ENCODE peak calls at places on chromosomes 1 and 21, in ten cellular contexts. X is brain microvascular endothelial cell; Y is mucosa of descending colon; J is esophagus squamous epithelium; R is suprapubic skin; T is IMR-90; E is CD8-positive, alpha-beta T cell; G is Panc1; I is tibial artery; W is uterus. L is an unnamed sample. For H3K36me3, the result is how much of the 10 kb centered on the place peaks cover.

GRCh38 chr1:96842215-96842614 is 120.6 kb downstream of the PTBP2 start:
- DNase-seq in X (no peak), Y (no peak), J (no peak), R (no peak), T (peak), E (no peak), G (no peak), I (no peak), W (no peak), L (no peak)

GRCh38 chr1:1318777-1319645 is 5.4 kb downstream of the INTS11 start:
- DNase-seq in X (no peak), Y (no peak), J (no peak), R (no peak), T (no peak), E (no peak), G (no peak), I (no peak), W (no peak), L (no peak)

GRCh38 chr1:183278736-183279591 is 92.9 kb downstream of the LAMC2 start:
- DNase-seq in X (peak), Y (no peak), J (no peak), R (no peak), T (peak), E (no peak), G (no peak), I (no peak), W (no peak), L (peak)

GRCh38 chr1:116944613-116945012 is 34.9 kb downstream of the PTGFRN start:
- DNase-seq in X (no peak), Y (no peak), J (no peak), R (no peak), T (no peak), E (no peak), G (no peak), I (no peak), W (no peak), L (no peak)

GRCh38 chr1:110873856-110874255 is 908 bp downstream of the CD53 start:
- DNase-seq in X (no peak), Y (no peak), J (no peak), R (no peak), T (no peak), E (no peak), G (no peak), I (no peak), W (no peak), L (no peak)

GRCh38 chr1:234782821-234783220 is 172.8 kb upstream of the IRF2BP2 start:
- DNase-seq in X (no peak), Y (no peak), J (no peak), R (no peak), T (no peak), E (no peak), G (no peak), I (no peak), W (no peak), L (no peak)

GRCh38 chr1:29311352-29312030 is 75.2 kb downstream of the PTPRU start:
- DNase-seq in X (no peak), Y (no peak), J (no peak), R (no peak), T (no peak), E (no peak), G (no peak), I (no peak), W (peak), L (no peak)

GRCh38 chr1:231935856-231936255 is 309.3 kb downstream of the DISC1 start:
- DNase-seq in X (no peak), Y (no peak), J (no peak), R (no peak), T (no peak), E (no peak), G (no peak), I (no peak), W (no peak), L (no peak)

GRCh38 chr21:41479686-41480085 is 28.3 kb downstream of the TMPRSS2 start:
- DNase-seq in X (no peak), Y (no peak), J (no peak), R (no peak), T (no peak), E (no peak), G (no peak), I (no peak), W (no peak), L (no peak)

GRCh38 chr1:37537378-37537777 is 16.7 kb downstream of the SNIP1 start:
- DNase-seq in X (peak), Y (no peak), J (no peak), R (no peak), T (peak), E (no peak), G (peak), I (no peak), W (no peak), L (no peak)

GRCh38 chr1:175254190-175254589 is 61.6 kb upstream of the KIAA0040 start:
- DNase-seq in X (no peak), Y (no peak), J (no peak), R (no peak), T (no peak), E (no peak), G (no peak), I (no peak), W (no peak), L (no peak)

GRCh38 chr1:6261615-6261995 is 707 bp upstream of the GPR153 start:
- DNase-seq in X (no peak), Y (no peak), J (no peak), R (no peak), T (no peak), E (no peak), G (no peak), I (no peak), W (no peak), L (no peak)

GRCh38 chr1:80054129-80054528 is 1047.6 kb upstream of the ADGRL4 start:
- DNase-seq in X (peak), Y (no peak), J (no peak), R (no peak), T (peak), E (no peak), G (no peak), I (no peak), W (no peak), L (peak)

GRCh38 chr1:233597489-233597901 is 16.4 kb upstream of the KCNK1 start:
- DNase-seq in X (no peak), Y (no peak), J (no peak), R (no peak), T (no peak), E (no peak), G (no peak), I (no peak), W (no peak), L (no peak)

GRCh38 chr1:42758641-42759040 is 8.2 kb downstream of the P3H1 start:
- DNase-seq in X (no peak), Y (peak), J (no peak), R (peak), T (no peak), E (no peak), G (no peak), I (no peak), W (no peak), L (no peak)

GRCh38 chr1:153792631-153793041 is 17.4 kb downstream of the SLC27A3 start:
- DNase-seq in X (no peak), Y (no peak), J (no peak), R (peak), T (no peak), E (no peak), G (no peak), I (peak), W (no peak), L (no peak)

GRCh38 chr1:200213392-200213791 is 185.9 kb downstream of the NR5A2 start:
- DNase-seq in X (no peak), Y (no peak), J (no peak), R (no peak), T (no peak), E (no peak), G (no peak), I (no peak), W (no peak), L (no peak)

GRCh38 chr21:38679531-38679930 is 126.2 kb upstream of the ETS2 start:
- DNase-seq in X (peak), Y (no peak), J (no peak), R (no peak), T (peak), E (no peak), G (peak), I (no peak), W (no peak), L (peak)

GRCh38 chr21:16363563-16363962 is 633.8 kb downstream of the USP25 start:
- DNase-seq in X (no peak), Y (no peak), J (no peak), R (no peak), T (no peak), E (no peak), G (no peak), I (no peak), W (no peak), L (no peak)

GRCh38 chr1:5758000-5758858 is 234.0 kb downstream of the NPHP4 start:
- DNase-seq in X (no peak), Y (no peak), J (no peak), R (no peak), T (no peak), E (no peak), G (no peak), I (no peak), W (no peak), L (no peak)

GRCh38 chr21:44550807-44551206 is 498 bp downstream of the KRTAP10-2 start:
- DNase-seq in X (no peak), Y (no peak), J (no peak), R (no peak), T (no peak), E (no peak), G (no peak), I (peak), W (no peak), L (no peak)

GRCh38 chr1:238624786-238625185 is 734.1 kb upstream of the ZP4 start:
- DNase-seq in X (no peak), Y (no peak), J (no peak), R (no peak), T (peak), E (no peak), G (no peak), I (no peak), W (no peak), L (no peak)

GRCh38 chr1:101290922-101291561 is 54.2 kb downstream of the S1PR1 start:
- DNase-seq in X (no peak), Y (no peak), J (no peak), R (no peak), T (no peak), E (no peak), G (no peak), I (no peak), W (no peak), L (no peak)

GRCh38 chr1:2236695-2237677 is 8.9 kb downstream of the SKI start:
- DNase-seq in X (no peak), Y (peak), J (no peak), R (peak), T (no peak), E (peak), G (no peak), I (no peak), W (no peak), L (no peak)

GRCh38 chr1:238485062-238485905 is 594.6 kb upstream of the ZP4 start:
- DNase-seq in X (peak), Y (peak), J (no peak), R (no peak), T (peak), E (no peak), G (no peak), I (peak), W (peak), L (peak)

GRCh38 chr21:43328591-43329360 is 98.2 kb downstream of the SIK1 start:
- DNase-seq in X (no peak), Y (no peak), J (no peak), R (no peak), T (no peak), E (no peak), G (no peak), I (no peak), W (no peak), L (no peak)

GRCh38 chr21:41973427-41973831 is 19.6 kb upstream of the C2CD2 start:
- DNase-seq in X (no peak), Y (peak), J (no peak), R (no peak), T (no peak), E (no peak), G (no peak), I (no peak), W (no peak), L (no peak)

GRCh38 chr1:198681831-198682756 is 43.3 kb downstream of the PTPRC start:
- DNase-seq in X (peak), Y (peak), J (peak), R (peak), T (peak), E (peak), G (no peak), I (peak), W (peak), L (peak)

GRCh38 chr1:233704125-233704881 is 90.4 kb downstream of the KCNK1 start:
- DNase-seq in X (no peak), Y (no peak), J (no peak), R (no peak), T (no peak), E (no peak), G (no peak), I (no peak), W (no peak), L (no peak)

GRCh38 chr1:18932387-18932786 is 24.1 kb downstream of the IFFO2 start:
- DNase-seq in X (no peak), Y (no peak), J (no peak), R (no peak), T (peak), E (no peak), G (no peak), I (no peak), W (no peak), L (no peak)

GRCh38 chr1:174074757-174075156 is 52.6 kb upstream of the RC3H1 start:
- DNase-seq in X (no peak), Y (no peak), J (no peak), R (no peak), T (peak), E (no peak), G (no peak), I (no peak), W (no peak), L (no peak)

GRCh38 chr1:22971161-22972062 is 1.3 kb downstream of the LACTBL1 start:
- DNase-seq in X (no peak), Y (no peak), J (no peak), R (no peak), T (peak), E (no peak), G (no peak), I (no peak), W (no peak), L (no peak)

GRCh38 chr1:227946624-227947424 is 908 bp downstream of the WNT9A start:
- DNase-seq in X (peak), Y (peak), J (no peak), R (peak), T (peak), E (peak), G (no peak), I (peak), W (peak), L (no peak)

GRCh38 chr1:241711326-241711725 is 59.2 kb downstream of the WDR64 start:
- DNase-seq in X (no peak), Y (no peak), J (no peak), R (no peak), T (no peak), E (no peak), G (no peak), I (no peak), W (no peak), L (no peak)

GRCh38 chr1:31765041-31765467 is 914 bp upstream of the ADGRB2 start:
- DNase-seq in X (no peak), Y (peak), J (no peak), R (no peak), T (peak), E (no peak), G (no peak), I (no peak), W (no peak), L (no peak)

GRCh38 chr1:231663211-231663792 is 36.7 kb downstream of the DISC1 start:
- DNase-seq in X (no peak), Y (no peak), J (no peak), R (no peak), T (peak), E (no peak), G (no peak), I (no peak), W (no peak), L (no peak)

GRCh38 chr21:42737969-42738590 is 84.7 kb downstream of the PDE9A start:
- DNase-seq in X (no peak), Y (peak), J (no peak), R (no peak), T (no peak), E (peak), G (no peak), I (no peak), W (peak), L (no peak)

GRCh38 chr1:42456754-42457089 is 379 bp downstream of the PPCS start:
- DNase-seq in X (peak), Y (peak), J (peak), R (peak), T (peak), E (peak), G (no peak), I (no peak), W (no peak), L (no peak)

GRCh38 chr1:71834570-71835441 is 447.5 kb downstream of the NEGR1 start:
- DNase-seq in X (no peak), Y (peak), J (no peak), R (no peak), T (peak), E (no peak), G (no peak), I (no peak), W (no peak), L (no peak)

DNA sequence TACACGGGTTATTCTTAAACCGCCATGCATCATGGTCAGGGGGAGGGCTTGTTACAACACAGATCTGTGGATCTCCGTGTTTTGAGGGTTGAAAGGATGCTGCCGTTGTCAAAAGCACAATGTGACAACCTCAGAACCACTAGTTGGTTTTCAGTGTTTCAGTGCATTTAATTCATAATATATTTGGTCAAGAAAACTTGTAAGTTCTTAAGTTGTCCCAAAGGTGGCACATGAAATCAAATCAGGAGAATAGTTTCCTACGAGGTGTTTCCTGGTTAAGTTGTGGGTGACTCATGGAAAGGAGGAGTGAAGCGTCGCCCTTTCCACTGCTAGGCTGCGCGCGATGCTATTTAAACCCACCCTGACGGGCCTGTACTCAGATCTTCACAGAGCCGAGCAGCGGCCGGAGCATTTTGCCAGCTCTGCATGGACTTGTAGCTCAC is 1531.5 kb upstream of the TPTE start:
- DNase-seq in X (no peak), Y (no peak), J (no peak), R (no peak), T (no peak), E (no peak), G (peak), I (no peak), W (no peak), L (no peak)
- H3K4me3 ChIP-seq in X (no peak), Y (no peak), J (no peak), R (no peak), T (no peak), E (no peak), G (no peak), I (no peak), W (no peak), L (no peak)

GRCh38 chr1:76543495-76543894 is 323.8 kb upstream of the ST6GALNAC5 start:
- DNase-seq in X (no peak), Y (no peak), J (no peak), R (no peak), T (no peak), E (no peak), G (no peak), I (no peak), W (no peak), L (no peak)

GRCh38 chr1:76546354-76546933 is 320.8 kb upstream of the ST6GALNAC5 start:
- DNase-seq in X (no peak), Y (no peak), J (no peak), R (no peak), T (no peak), E (no peak), G (no peak), I (no peak), W (no peak), L (no peak)

GRCh38 chr1:76547916-76548315 is 319.4 kb upstream of the ST6GALNAC5 start:
- DNase-seq in X (no peak), Y (peak), J (no peak), R (no peak), T (no peak), E (no peak), G (no peak), I (no peak), W (no peak), L (no peak)
- TF ChIP-seq CTCF in X (no peak), Y (peak), J (no peak), R (no peak), T (no peak), E (no peak), G (no peak), I (no peak), W (no peak), L (peak)

DNA sequence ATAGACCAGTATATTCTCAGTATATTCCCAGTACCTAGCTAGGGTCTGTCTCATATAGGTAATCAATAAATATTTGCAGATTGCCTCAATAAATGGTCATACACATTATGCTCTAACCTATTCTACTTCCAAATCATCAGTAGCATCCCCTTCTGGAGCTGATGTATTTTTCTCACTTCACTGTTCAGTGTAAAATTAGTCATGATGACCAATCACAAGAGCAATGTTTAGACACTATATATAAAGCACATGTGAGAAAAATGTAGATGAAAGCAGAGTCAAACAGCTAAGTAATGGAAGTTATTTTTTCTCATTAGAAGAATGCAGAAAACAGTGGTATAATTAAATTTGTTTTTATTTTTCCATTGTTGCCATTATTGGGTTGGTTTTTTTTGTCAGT is 34.7 kb downstream of the EPRS1 start:
- DNase-seq in X (no peak), Y (no peak), J (no peak), R (no peak), T (peak), E (no peak), G (no peak), I (no peak), W (no peak), L (no peak)
- H3K36me3 ChIP-seq in X (under half), Y (under half), J (half or more), R (half or more), T (under half), E (under half), G (half or more), I (half or more), W (under half), L (under half)

GRCh38 chr1:212611000-212611636 is 2.6 kb downstream of the ATF3 start:
- DNase-seq in X (no peak), Y (no peak), J (no peak), R (no peak), T (no peak), E (no peak), G (no peak), I (no peak), W (no peak), L (no peak)

GRCh38 chr1:212615092-212615470 is 6.5 kb downstream of the ATF3 start:
- DNase-seq in X (no peak), Y (no peak), J (no peak), R (no peak), T (no peak), E (no peak), G (no peak), I (no peak), W (no peak), L (no peak)

GRCh38 chr1:212614398-212615091 is 6.0 kb downstream of the ATF3 start:
- DNase-seq in X (no peak), Y (no peak), J (no peak), R (no peak), T (no peak), E (no peak), G (no peak), I (no peak), W (no peak), L (no peak)

GRCh38 chr1:212612251-212612961 is 3.8 kb downstream of the ATF3 start:
- DNase-seq in X (no peak), Y (no peak), J (no peak), R (no peak), T (no peak), E (no peak), G (no peak), I (no peak), W (no peak), L (no peak)

DNA sequence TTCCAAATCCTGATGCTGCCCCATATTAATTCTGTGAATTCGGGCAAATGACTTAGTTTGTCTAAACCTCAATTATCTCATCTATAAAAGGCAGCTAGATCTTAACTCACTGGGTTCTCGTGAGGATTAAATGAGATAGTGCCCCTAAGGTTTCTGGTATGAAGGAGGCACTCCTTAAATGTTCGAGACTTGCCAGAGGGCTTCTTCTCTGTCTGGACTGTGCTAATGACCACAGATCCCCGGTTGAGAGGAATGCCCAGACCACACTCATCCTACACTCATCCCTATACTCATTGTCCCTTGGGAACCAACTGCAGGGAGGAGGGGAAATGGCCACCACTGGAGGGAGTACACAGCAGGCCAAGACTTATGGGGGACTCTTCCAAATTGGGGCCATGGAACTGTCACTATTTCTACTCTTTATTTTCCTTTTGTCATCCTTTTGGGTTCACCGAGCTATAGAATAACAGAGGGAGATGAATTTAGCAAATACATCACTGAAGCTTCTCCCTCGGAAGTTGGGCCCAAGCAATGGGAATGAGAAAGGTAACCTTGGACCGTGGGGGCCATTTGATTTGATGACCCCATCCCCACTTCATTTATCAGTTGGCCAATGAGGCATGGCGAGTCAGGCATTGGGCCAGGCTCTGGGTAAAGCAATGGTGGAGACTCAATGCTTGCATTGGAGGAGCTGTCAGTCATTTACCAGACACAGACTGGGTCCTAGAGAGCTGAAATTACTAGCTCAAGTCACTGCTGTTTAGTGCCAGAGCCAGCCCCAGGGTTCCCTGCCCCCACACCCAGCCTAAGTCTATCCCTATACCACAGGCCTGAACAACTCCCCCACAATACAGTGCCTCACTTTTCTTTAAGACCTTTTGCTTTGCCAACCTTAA is 5.1 kb downstream of the ATF3 start:
- DNase-seq in X (no peak), Y (no peak), J (no peak), R (no peak), T (no peak), E (no peak), G (no peak), I (no peak), W (no peak), L (no peak)
- H3K4me3 ChIP-seq in X (no peak), Y (no peak), J (no peak), R (no peak), T (no peak), E (no peak), G (no peak), I (no peak), W (no peak), L (no peak)